ENCODE peak calls at places on chromosomes 5 and 9, in nine cellular contexts. G is glutamatergic neuron, T is kidney, D is lower leg skin, M is keratinocyte, H is left ventricle myocardium inferior, U is foreskin fibroblast, W is omental fat pad, A is dorsolateral prefrontal cortex. I is an unnamed sample.

GRCh38 chr9:78691531-78691930 is 394.6 kb downstream of the PSAT1 start:
- DNase-seq in D (no peak), M (no peak), U (peak), A (no peak), W (no peak), G (no peak), H (no peak), T (no peak), I (no peak)

GRCh38 chr9:77218612-77219011 is 41.3 kb downstream of the VPS13A start:
- DNase-seq in W (no peak), H (no peak), D (no peak), U (peak), T (no peak), G (no peak), M (no peak), A (no peak), I (peak)

GRCh38 chr5:42423285-42424152 is at the start of gene GHR:
- DNase-seq in T (peak), H (peak), U (peak), M (peak), W (peak), A (peak), G (peak), D (peak), I (peak)

GRCh38 chr9:16705121-16705604 is 165.3 kb downstream of the BNC2 start:
- DNase-seq in M (no peak), T (peak), W (peak), D (peak), U (peak), H (peak), A (no peak), G (peak), I (peak)

GRCh38 chr5:24226492-24226891 is 418.3 kb downstream of the CDH10 start:
- DNase-seq in H (no peak), G (no peak), T (peak), M (no peak), D (no peak), W (no peak), U (peak), A (no peak), I (peak)

GRCh38 chr5:10896016-10896415 is 135.0 kb upstream of the DAP start:
- DNase-seq in H (no peak), U (no peak), T (no peak), G (no peak), M (no peak), W (no peak), D (no peak), A (no peak), I (no peak)

GRCh38 chr5:151631941-151632340 is 40.8 kb upstream of the FAT2 start:
- DNase-seq in M (no peak), D (peak), G (no peak), A (no peak), H (no peak), U (no peak), W (no peak), T (no peak), I (no peak)

GRCh38 chr5:167816864-167817263 is 474.6 kb upstream of the WWC1 start:
- DNase-seq in W (no peak), U (no peak), H (no peak), D (no peak), M (peak), T (no peak), A (no peak), G (no peak), I (no peak)

GRCh38 chr5:137292461-137293025 is 206.6 kb downstream of the SPOCK1 start:
- DNase-seq in U (no peak), W (no peak), M (no peak), D (no peak), T (no peak), G (no peak), H (no peak), A (no peak), I (no peak)

GRCh38 chr9:76943071-76943470 is 37.2 kb upstream of the PRUNE2 start:
- DNase-seq in T (no peak), M (no peak), G (no peak), W (no peak), A (no peak), D (no peak), H (no peak), U (peak), I (no peak)

GRCh38 chr5:150118561-150119229 is 32.3 kb upstream of the CSF1R start:
- DNase-seq in T (peak), A (no peak), H (no peak), M (no peak), D (peak), G (no peak), W (no peak), U (no peak), I (peak)

GRCh38 chr5:127517110-127517479 is 345 bp upstream of the PRRC1 start:
- DNase-seq in A (no peak), U (no peak), M (no peak), W (peak), D (no peak), T (peak), G (no peak), H (peak), I (no peak)

GRCh38 chr5:134247411-134247810 is 21.5 kb upstream of the PPP2CA start:
- DNase-seq in W (no peak), T (no peak), U (peak), M (no peak), G (no peak), D (no peak), H (no peak), A (no peak), I (peak)

GRCh38 chr9:131418143-131419028 is 24.5 kb downstream of the PRRC2B start:
- DNase-seq in U (peak), M (no peak), H (peak), D (no peak), W (no peak), G (no peak), A (no peak), T (no peak), I (no peak)

GRCh38 chr5:171615201-171616001 is 170.2 kb upstream of the SMIM23 start:
- DNase-seq in U (peak), T (peak), D (peak), W (no peak), G (peak), M (no peak), A (no peak), H (peak), I (no peak)

GRCh38 chr5:128842241-128842640 is 123.0 kb upstream of the SLC27A6 start:
- DNase-seq in H (no peak), T (no peak), G (no peak), W (no peak), A (no peak), U (peak), M (no peak), D (no peak), I (peak)

GRCh38 chr9:26746357-26747072 is 146.1 kb downstream of the CAAP1 start:
- DNase-seq in D (no peak), U (no peak), T (no peak), W (no peak), M (no peak), H (no peak), A (no peak), G (no peak), I (peak)

GRCh38 chr5:111070272-111071134 is 1.0 kb upstream of the TSLP start:
- DNase-seq in G (peak), W (no peak), A (no peak), H (peak), T (peak), D (peak), M (no peak), U (peak), I (peak)

GRCh38 chr5:103298557-103298956 is 40.0 kb downstream of the MACIR start:
- DNase-seq in M (no peak), T (no peak), D (no peak), W (no peak), U (no peak), G (no peak), A (no peak), H (no peak), I (no peak)

GRCh38 chr5:115366223-115366622 is 69.8 kb upstream of the CCDC112 start:
- DNase-seq in D (no peak), T (no peak), A (no peak), U (peak), W (no peak), M (peak), H (no peak), G (no peak), I (peak)

GRCh38 chr5:64594601-64595518 is 89.0 kb downstream of the RGS7BP start:
- DNase-seq in T (no peak), U (no peak), A (peak), W (no peak), G (no peak), M (no peak), D (no peak), H (no peak), I (peak)

GRCh38 chr5:111223086-111223789 is 946 bp upstream of the CAMK4 start:
- DNase-seq in M (no peak), G (no peak), H (no peak), W (no peak), T (no peak), U (peak), A (no peak), D (no peak), I (no peak)

GRCh38 chr5:149962040-149962439 is 1.5 kb downstream of the SLC26A2 start:
- DNase-seq in G (no peak), H (no peak), U (peak), A (no peak), W (no peak), T (no peak), M (no peak), D (no peak), I (peak)

GRCh38 chr9:2630158-2630557 is 8.6 kb downstream of the VLDLR start:
- DNase-seq in W (no peak), U (no peak), G (no peak), M (no peak), T (no peak), D (no peak), H (no peak), A (no peak), I (no peak)

GRCh38 chr5:109903061-109903460 is 213.3 kb downstream of the MAN2A1 start:
- DNase-seq in T (no peak), A (no peak), M (no peak), H (no peak), G (no peak), U (no peak), D (no peak), W (no peak), I (no peak)

GRCh38 chr5:142952236-142952635 is 182.1 kb downstream of the ARHGAP26 start:
- DNase-seq in H (no peak), A (no peak), D (no peak), W (no peak), G (no peak), U (no peak), T (no peak), M (no peak), I (no peak)

GRCh38 chr9:89408628-89409101 is 89.2 kb downstream of the SEMA4D start:
- DNase-seq in U (no peak), T (peak), G (no peak), H (no peak), M (no peak), W (no peak), D (no peak), A (no peak), I (no peak)

GRCh38 chr5:115469904-115470516 is 74.6 kb downstream of the FEM1C start:
- DNase-seq in M (no peak), H (no peak), W (no peak), T (no peak), U (no peak), D (no peak), A (no peak), G (no peak), I (no peak)

GRCh38 chr5:14060218-14060617 is 82.9 kb upstream of the TRIO start:
- DNase-seq in H (no peak), M (no peak), D (no peak), T (no peak), U (no peak), A (no peak), W (no peak), G (no peak), I (no peak)

GRCh38 chr9:89137548-89138462 is 40.8 kb downstream of the SHC3 start:
- DNase-seq in T (peak), G (no peak), H (peak), U (peak), D (peak), W (peak), M (peak), A (no peak), I (peak)

GRCh38 chr5:168651654-168652053 is 72.5 kb upstream of the PANK3 start:
- DNase-seq in A (no peak), U (peak), H (no peak), W (no peak), M (peak), T (no peak), G (no peak), D (peak), I (peak)

GRCh38 chr9:135607401-135608293 is 31.7 kb downstream of the GLT6D1 start:
- DNase-seq in A (peak), T (peak), U (no peak), H (peak), G (no peak), D (peak), M (no peak), W (no peak), I (no peak)

GRCh38 chr9:135605238-135605781 is 34.0 kb downstream of the GLT6D1 start:
- DNase-seq in W (no peak), A (peak), D (peak), T (no peak), U (no peak), H (no peak), M (no peak), G (no peak), I (peak)

GRCh38 chr9:135608999-135609317 is 30.4 kb downstream of the GLT6D1 start:
- DNase-seq in U (no peak), H (no peak), D (peak), G (no peak), A (no peak), W (no peak), T (no peak), M (no peak), I (no peak)

GRCh38 chr9:135608294-135608998 is 30.9 kb downstream of the GLT6D1 start:
- DNase-seq in T (no peak), A (peak), D (peak), G (no peak), H (peak), W (no peak), U (no peak), M (no peak), I (no peak)

GRCh38 chr9:135606885-135607259 is 32.5 kb downstream of the GLT6D1 start:
- DNase-seq in U (no peak), G (no peak), A (no peak), D (peak), M (no peak), T (no peak), H (no peak), W (no peak), I (no peak)
- TF ChIP-seq CTCF in U (no peak), G (no peak), A (no peak), D (no peak), M (no peak), T (no peak), H (no peak), W (no peak), I (no peak)

DNA sequence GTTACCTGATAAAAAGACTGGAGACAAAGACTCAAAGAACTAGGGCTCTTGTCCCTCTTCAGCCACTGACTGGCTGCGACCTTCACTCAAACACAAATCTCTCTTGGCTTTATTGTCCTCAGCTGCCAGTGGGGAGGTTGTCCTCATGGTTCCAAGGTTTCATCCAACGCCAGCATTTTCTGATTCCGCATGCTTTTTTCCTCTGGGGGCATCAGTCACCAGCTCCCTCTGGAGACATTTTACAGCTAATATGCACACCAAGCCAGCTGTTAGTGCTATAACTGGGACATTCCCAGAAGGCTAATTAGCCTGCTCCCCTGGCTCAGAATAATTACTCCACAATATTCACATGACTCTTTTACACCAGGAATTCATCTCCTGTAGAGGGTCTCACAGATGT is 193.5 kb upstream of the ANKRD55 start:
- DNase-seq in U (no peak), D (no peak), T (no peak), H (no peak), A (no peak), G (no peak), W (no peak), M (no peak), I (no peak)
- TF ChIP-seq CTCF in U (no peak), D (no peak), T (no peak), H (no peak), A (no peak), G (no peak), W (no peak), M (no peak), I (no peak)

GRCh38 chr5:75681125-75681830 is 36.0 kb downstream of the POC5 start:
- DNase-seq in W (no peak), T (no peak), D (no peak), G (no peak), M (no peak), A (no peak), H (no peak), U (peak), I (peak)
- TF ChIP-seq CTCF in W (no peak), T (peak), D (peak), G (peak), M (no peak), A (peak), H (peak), U (peak), I (no peak)

GRCh38 chr5:9209846-9210547 is 335.9 kb downstream of the SEMA5A start:
- DNase-seq in M (no peak), T (no peak), A (no peak), H (no peak), W (no peak), U (peak), G (no peak), D (no peak), I (no peak)

GRCh38 chr5:9212605-9213004 is 333.3 kb downstream of the SEMA5A start:
- DNase-seq in W (no peak), T (no peak), M (no peak), D (no peak), H (no peak), G (no peak), U (peak), A (no peak), I (no peak)

DNA sequence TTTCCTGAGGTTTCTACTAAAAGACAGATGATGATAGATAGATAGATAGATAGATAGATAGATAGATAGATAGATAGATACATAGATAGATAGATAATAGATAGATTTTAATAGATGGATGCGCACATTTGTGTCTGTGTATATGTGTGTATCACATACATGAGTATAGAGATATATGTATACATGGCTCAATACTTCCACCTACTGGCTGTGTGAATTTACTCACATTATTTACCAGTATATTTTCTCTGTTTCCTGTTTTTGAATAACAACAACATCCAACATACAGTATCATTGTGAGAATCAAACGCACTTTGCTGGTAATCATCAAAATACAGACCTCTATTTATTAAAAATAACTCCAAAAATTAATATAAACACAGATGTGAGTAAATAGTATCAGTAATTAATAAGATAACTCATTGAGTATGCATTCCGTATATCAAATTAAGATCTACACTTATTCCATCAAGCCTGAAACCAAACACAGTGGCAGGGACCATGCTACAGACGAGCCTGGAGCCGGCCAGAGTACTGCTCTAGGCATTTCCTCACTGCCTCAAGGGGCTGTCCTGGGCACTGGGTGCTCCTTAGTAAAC is 338.0 kb downstream of the SEMA5A start:
- DNase-seq in W (no peak), G (no peak), U (peak), T (no peak), M (no peak), A (no peak), D (no peak), H (no peak), I (peak)
- TF ChIP-seq CTCF in W (no peak), G (peak), U (peak), T (peak), M (no peak), A (peak), D (no peak), H (peak), I (peak)

GRCh38 chr9:23254404-23255184 is 571.4 kb downstream of the ELAVL2 start:
- DNase-seq in A (no peak), G (no peak), M (no peak), T (no peak), H (no peak), W (no peak), U (no peak), D (no peak), I (no peak)
- TF ChIP-seq CTCF in A (no peak), G (no peak), M (no peak), T (no peak), H (no peak), W (no peak), U (no peak), D (no peak), I (no peak)

GRCh38 chr5:35838370-35839042 is 18.2 kb upstream of the IL7R start:
- DNase-seq in D (no peak), G (no peak), A (no peak), M (no peak), T (no peak), U (peak), W (no peak), H (no peak), I (no peak)

GRCh38 chr5:35830587-35830986 is 26.1 kb upstream of the IL7R start:
- DNase-seq in W (no peak), G (no peak), H (no peak), D (no peak), T (no peak), U (no peak), M (no peak), A (no peak), I (no peak)

GRCh38 chr5:35835796-35836742 is 20.6 kb upstream of the IL7R start:
- DNase-seq in H (no peak), G (no peak), A (no peak), T (no peak), U (no peak), M (no peak), D (no peak), W (no peak), I (no peak)

GRCh38 chr5:35828092-35828598 is 28.5 kb upstream of the IL7R start:
- DNase-seq in G (no peak), T (no peak), W (no peak), U (no peak), H (no peak), A (no peak), M (no peak), D (no peak), I (no peak)

GRCh38 chr5:35832757-35833156 is 23.9 kb upstream of the IL7R start:
- DNase-seq in W (no peak), A (no peak), H (no peak), G (no peak), M (no peak), U (no peak), T (no peak), D (no peak), I (no peak)
- TF ChIP-seq CTCF in W (no peak), A (no peak), H (no peak), G (no peak), M (no peak), U (no peak), T (no peak), D (no peak), I (no peak)

GRCh38 chr9:93820667-93821306 is 134.4 kb downstream of the BARX1 start:
- DNase-seq in W (no peak), D (peak), A (no peak), T (no peak), U (no peak), H (no peak), M (no peak), G (no peak), I (no peak)
- TF ChIP-seq CTCF in W (no peak), D (no peak), A (no peak), T (no peak), U (no peak), H (no peak), M (peak), G (no peak), I (no peak)

I was measured in choroid plexus epithelial cell.